ENCODE peak calls at places on chromosome 20, in ten cellular contexts. I, M, Y, N, W, A, R, X, L and F are unnamed samples. For H3K36me3 and H3K4me1, the result is how much of the 10 kb centered on the place peaks cover.

GRCh38 chr20:11143481-11143880 is 469.7 kb upstream of the JAG1 start:
- DNase-seq in X (no peak), N (no peak), A (no peak), Y (no peak), R (no peak), M (no peak), I (peak), W (no peak), L (no peak), F (no peak)

GRCh38 chr20:9256359-9256758 is 187.5 kb downstream of the PLCB4 start:
- DNase-seq in I (no peak), N (no peak), Y (no peak), A (no peak), L (no peak), M (no peak), R (no peak), X (no peak), W (no peak), F (no peak)

GRCh38 chr20:59120491-59120890 is 43.1 kb upstream of the ZNF831 start:
- DNase-seq in R (no peak), A (no peak), M (no peak), I (no peak), L (no peak), N (peak), W (no peak), X (no peak), Y (no peak), F (no peak)

GRCh38 chr20:57748601-57749130 is 38.9 kb upstream of the PMEPA1 start:
- DNase-seq in A (peak), L (peak), M (peak), I (peak), N (no peak), W (peak), R (peak), Y (peak), X (peak), F (peak)

GRCh38 chr20:919491-919916 is 3.4 kb upstream of the ANGPT4 start:
- DNase-seq in A (no peak), N (no peak), I (peak), R (no peak), W (no peak), M (no peak), L (no peak), Y (no peak), X (no peak), F (no peak)

GRCh38 chr20:45470262-45470931 is 844 bp downstream of the WFDC2 start:
- DNase-seq in A (peak), X (peak), M (no peak), R (peak), N (no peak), W (peak), L (no peak), I (peak), Y (no peak), F (peak)

GRCh38 chr20:12936524-12936923 is 72.2 kb upstream of the SPTLC3 start:
- DNase-seq in I (no peak), A (no peak), W (no peak), X (no peak), N (no peak), M (no peak), Y (no peak), L (no peak), R (no peak), F (no peak)

GRCh38 chr20:41480054-41480770 is 113.6 kb upstream of the EMILIN3 start:
- DNase-seq in I (peak), R (no peak), W (no peak), A (no peak), X (no peak), Y (no peak), M (peak), L (no peak), N (peak), F (no peak)

GRCh38 chr20:59515013-59515905 is 89.1 kb upstream of the PHACTR3 start:
- DNase-seq in M (peak), I (peak), L (peak), A (peak), R (peak), W (peak), N (peak), X (peak), Y (peak), F (peak)

GRCh38 chr20:56776345-56776744 is 147.2 kb downstream of the TFAP2C start:
- DNase-seq in Y (no peak), A (no peak), R (no peak), X (peak), N (no peak), I (no peak), M (no peak), W (no peak), L (no peak), F (no peak)

GRCh38 chr20:13173201-13173600 is 47.9 kb upstream of the ISM1 start:
- DNase-seq in I (no peak), X (no peak), R (no peak), M (no peak), N (no peak), W (no peak), A (no peak), Y (no peak), L (no peak), F (no peak)

GRCh38 chr20:23128461-23129125 is 42.5 kb upstream of the CD93 start:
- DNase-seq in Y (no peak), I (no peak), R (no peak), N (no peak), M (no peak), W (no peak), L (no peak), A (peak), X (no peak), F (no peak)

GRCh38 chr20:35904982-35905663 is 49.2 kb downstream of the SCAND1 start:
- DNase-seq in L (no peak), X (no peak), Y (no peak), W (no peak), I (no peak), A (no peak), R (no peak), N (no peak), M (no peak), F (no peak)

GRCh38 chr20:58645277-58645968 is 5.7 kb upstream of the STX16 start:
- DNase-seq in W (no peak), Y (no peak), I (peak), N (no peak), A (no peak), R (no peak), M (peak), L (no peak), X (no peak), F (peak)

GRCh38 chr20:16498526-16499140 is 74.6 kb downstream of the KIF16B start:
- DNase-seq in I (no peak), Y (no peak), A (no peak), M (no peak), L (no peak), N (no peak), W (no peak), R (no peak), X (no peak), F (no peak)

GRCh38 chr20:2305946-2306345 is 10.1 kb downstream of the TGM3 start:
- DNase-seq in M (no peak), Y (no peak), I (no peak), A (no peak), L (no peak), W (no peak), R (no peak), N (no peak), X (peak), F (no peak)

GRCh38 chr20:51946581-51946980 is 144.3 kb upstream of the SALL4 start:
- DNase-seq in I (peak), R (no peak), W (no peak), L (no peak), Y (peak), A (no peak), X (no peak), M (no peak), N (no peak), F (no peak)

GRCh38 chr20:62326959-62327725 is 24.3 kb downstream of the ADRM1 start:
- DNase-seq in A (no peak), L (no peak), I (no peak), X (no peak), Y (no peak), W (no peak), M (no peak), R (no peak), N (no peak), F (no peak)

GRCh38 chr20:62323980-62324906 is 21.4 kb downstream of the ADRM1 start:
- DNase-seq in A (no peak), I (no peak), L (peak), N (no peak), X (no peak), R (no peak), M (no peak), Y (no peak), W (no peak), F (no peak)

GRCh38 chr20:62323146-62323979 is 20.6 kb downstream of the ADRM1 start:
- DNase-seq in R (no peak), Y (no peak), N (no peak), I (no peak), A (no peak), X (no peak), L (no peak), M (no peak), W (no peak), F (no peak)

GRCh38 chr20:62326559-62326958 is 23.8 kb downstream of the ADRM1 start:
- DNase-seq in N (no peak), X (no peak), A (no peak), I (no peak), Y (no peak), R (no peak), W (no peak), L (no peak), M (no peak), F (no peak)

DNA sequence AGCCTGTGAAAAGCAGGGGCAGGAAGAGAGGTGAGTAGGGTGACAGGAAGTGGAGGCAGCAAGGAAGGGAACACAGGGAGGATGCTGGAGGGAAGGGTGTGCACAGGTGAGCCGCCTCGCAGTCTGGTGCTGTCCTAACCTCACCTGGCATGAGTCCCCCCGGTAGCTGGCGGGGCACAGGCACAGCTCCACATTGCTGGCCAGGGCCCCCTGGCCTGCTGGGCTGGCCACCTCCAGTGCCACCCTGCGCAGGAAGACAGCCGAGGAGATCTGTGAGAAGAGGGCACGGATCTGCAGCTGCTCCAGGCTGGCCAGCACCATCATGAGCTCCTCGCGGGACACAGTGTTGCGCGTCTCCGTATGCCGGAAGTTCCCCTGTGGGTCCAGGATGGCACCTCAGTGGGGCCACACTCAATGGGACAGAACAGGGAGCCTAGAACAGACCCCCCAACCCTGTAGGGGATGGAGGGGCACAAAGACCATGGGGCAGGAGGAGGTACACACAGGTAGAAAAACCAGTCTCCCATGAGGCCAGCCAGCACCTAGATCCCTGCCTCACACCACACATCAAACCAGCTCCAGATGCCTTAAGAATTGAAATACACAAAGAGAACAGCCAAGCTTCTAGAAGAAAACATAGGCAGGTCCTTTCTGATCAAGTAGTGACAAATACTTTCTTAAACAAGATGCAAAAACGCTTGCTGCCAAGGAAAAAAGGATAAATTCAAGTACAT is 22.5 kb downstream of the ADRM1 start:
- DNase-seq in X (no peak), W (no peak), Y (no peak), M (no peak), R (no peak), A (no peak), N (no peak), L (no peak), I (no peak), F (no peak)
- H3K36me3 ChIP-seq in X (under half), W (under half), Y (under half), M (under half), R (under half), A (under half), N (half or more), L (under half), I (under half), F (half or more)

DNA sequence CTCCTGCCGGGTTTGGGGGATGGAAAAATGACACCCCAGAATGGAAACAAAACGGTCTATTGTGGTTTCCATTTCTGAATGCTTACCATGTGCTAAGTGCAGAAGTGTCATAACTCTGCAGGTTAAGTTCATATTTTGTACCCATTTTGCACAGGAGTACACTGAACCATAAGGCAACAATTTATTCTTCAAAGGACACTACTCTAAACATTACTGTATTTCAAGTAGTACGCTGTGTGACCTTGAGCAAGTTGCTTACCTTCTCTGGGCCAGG is 9.8 kb upstream of the ID1 start:
- DNase-seq in N (no peak), R (no peak), Y (no peak), L (no peak), W (no peak), A (no peak), M (no peak), I (no peak), X (no peak), F (no peak)
- H3K4me1 ChIP-seq in N (under half), R (under half), Y (under half), L (under half), W (under half), A (under half), M (under half), I (under half), X (under half), F (under half)

DNA sequence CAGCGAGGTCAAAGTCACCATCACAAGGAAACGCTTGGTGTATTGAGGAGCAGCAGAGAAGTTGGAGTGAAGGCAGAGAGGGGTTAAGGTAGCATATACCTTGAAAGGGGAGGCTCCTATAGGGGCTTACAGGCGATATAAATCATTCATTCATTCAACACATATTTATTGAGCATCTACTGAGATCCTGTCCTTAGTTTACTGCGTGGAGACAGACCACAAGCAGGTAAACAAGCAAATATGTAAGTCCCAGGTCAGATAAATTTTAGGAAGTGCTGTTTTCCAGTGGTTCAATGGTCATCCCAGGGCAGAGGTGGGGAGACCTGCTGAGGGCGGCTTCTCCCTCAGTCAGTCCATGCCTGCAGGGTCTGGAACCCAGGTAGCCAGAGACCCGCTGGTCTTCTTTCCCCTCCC is 761 bp upstream of the DNMT3B start:
- DNase-seq in I (no peak), Y (no peak), R (no peak), X (no peak), M (no peak), A (no peak), W (no peak), L (no peak), N (no peak), F (no peak)
- H3K4me3 ChIP-seq in I (no peak), Y (no peak), R (peak), X (peak), M (peak), A (peak), W (no peak), L (peak), N (peak), F (peak)

GRCh38 chr20:34716921-34717229 is 12.7 kb downstream of the TP53INP2 start:
- DNase-seq in N (no peak), W (no peak), I (no peak), M (no peak), X (no peak), L (no peak), R (no peak), A (no peak), Y (no peak), F (no peak)
- H3K36me3 ChIP-seq in N (under half), W (under half), I (under half), M (under half), X (under half), L (under half), R (under half), A (under half), Y (under half), F (under half)

GRCh38 chr20:38155811-38156210 is 9.3 kb downstream of the TGM2 start:
- DNase-seq in X (no peak), I (no peak), A (no peak), W (no peak), Y (no peak), N (no peak), M (no peak), L (no peak), R (no peak), F (no peak)
- H3K4me1 ChIP-seq in X (under half), I (under half), A (under half), W (under half), Y (under half), N (under half), M (half or more), L (under half), R (under half), F (half or more)

DNA sequence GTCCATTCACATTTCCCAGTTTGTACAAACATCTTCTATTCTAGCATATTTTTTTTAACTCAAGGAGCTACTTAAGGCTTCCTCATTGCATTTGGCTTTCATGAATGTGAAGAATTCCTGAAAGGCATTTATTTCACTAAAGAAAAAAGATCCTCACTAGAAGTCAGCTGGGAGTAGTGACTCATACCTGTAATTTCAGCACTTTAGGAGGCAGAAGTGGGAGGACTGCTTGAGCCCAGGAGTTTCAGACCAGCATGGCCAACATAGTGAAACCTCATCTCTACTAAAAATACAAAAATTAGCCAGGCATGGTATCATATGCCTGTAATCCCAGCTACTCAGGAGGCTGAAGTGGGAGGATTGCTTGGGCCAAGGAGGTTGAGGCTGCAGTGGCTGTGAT is 30.9 kb upstream of the XRN2 start:
- DNase-seq in R (no peak), A (no peak), Y (no peak), M (no peak), X (no peak), I (no peak), L (no peak), W (no peak), N (no peak), F (no peak)
- H3K4me3 ChIP-seq in R (no peak), A (no peak), Y (no peak), M (no peak), X (no peak), I (no peak), L (no peak), W (no peak), N (no peak), F (no peak)

GRCh38 chr20:49896204-49896603 is 19.1 kb downstream of the SPATA2 start:
- DNase-seq in W (no peak), R (no peak), Y (no peak), A (no peak), I (no peak), X (no peak), L (peak), N (no peak), M (no peak), F (no peak)
- H3K36me3 ChIP-seq in W (under half), R (under half), Y (under half), A (under half), I (under half), X (under half), L (under half), N (under half), M (under half), F (under half)

DNA sequence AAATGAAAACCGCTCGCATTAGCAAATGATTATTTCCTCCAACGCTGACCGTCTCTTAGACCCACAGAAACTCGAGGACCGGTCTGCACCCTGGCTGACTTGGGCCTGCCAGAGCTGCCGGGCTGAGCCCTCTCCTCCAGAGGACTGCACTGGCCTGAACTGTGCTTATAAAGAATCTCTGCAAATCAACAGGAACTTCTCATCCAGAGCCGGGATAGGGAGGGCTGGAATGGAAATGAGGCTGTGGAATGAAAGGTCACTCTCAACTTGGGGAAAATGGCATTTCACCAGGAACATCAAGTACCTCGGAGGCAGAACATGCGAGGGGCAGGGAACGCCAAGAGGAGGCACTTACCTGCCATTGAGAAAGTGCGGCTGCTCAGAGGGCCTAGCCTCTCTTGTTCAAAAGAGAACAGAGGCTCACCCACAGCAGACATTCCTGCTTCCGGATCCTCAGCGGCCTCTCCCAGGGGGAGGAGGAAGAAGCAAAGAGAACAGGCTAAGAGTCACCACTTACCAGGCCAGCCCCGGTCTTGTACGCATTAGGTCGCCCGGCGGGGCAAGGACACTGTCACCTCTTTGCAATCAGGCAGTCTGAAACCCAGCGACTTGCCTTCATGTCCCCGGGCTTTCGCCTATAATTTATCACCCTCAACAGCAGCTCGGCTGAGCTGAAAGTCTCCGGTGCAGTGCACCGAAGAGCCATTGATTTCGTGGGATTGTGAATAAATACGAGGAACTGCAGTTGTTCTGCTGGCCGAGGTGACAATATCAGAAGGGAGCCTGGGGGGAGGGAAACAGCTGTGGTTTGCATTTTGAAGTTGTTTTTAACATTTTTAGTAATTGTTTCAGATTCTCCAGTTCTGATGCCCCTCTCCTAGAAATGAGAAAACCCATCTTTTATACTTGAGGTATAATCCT is 37.6 kb downstream of the ZMYND8 start:
- DNase-seq in A (peak), L (peak), W (peak), Y (peak), M (peak), R (peak), N (no peak), I (peak), X (peak), F (peak)
- H3K4me1 ChIP-seq in A (under half), L (under half), W (half or more), Y (under half), M (half or more), R (under half), N (under half), I (half or more), X (half or more), F (half or more)

GRCh38 chr20:31475032-31475431 is at the start of the genes DEFB124 and REM1:
- DNase-seq in R (peak), M (no peak), A (peak), Y (no peak), N (no peak), X (peak), I (no peak), W (peak), L (no peak), F (peak)
- H3K4me3 ChIP-seq in R (no peak), M (no peak), A (peak), Y (no peak), N (peak), X (peak), I (no peak), W (no peak), L (peak), F (peak)